ENCODE peak calls at places on chromosome 22, in seven cellular contexts. J, I, Z, H, R, A and Y are unnamed samples.

GRCh38 chr22:20566420-20567260 is 59.2 kb downstream of the MED15 start:
- DNase-seq in J (peak; percentile 85), H (no peak), I (no peak), A (peak; percentile 71), Z (peak; percentile 89), R (no peak), Y (peak; percentile 77)

GRCh38 chr22:36323182-36323854 is 64.4 kb downstream of the MYH9 start:
- DNase-seq in J (peak; percentile 81), A (no peak), I (no peak), H (peak; percentile 84), Z (no peak), R (no peak), Y (no peak)

GRCh38 chr22:46003271-46004091 is 26.5 kb upstream of the WNT7B start:
- DNase-seq in I (no peak), J (no peak), R (peak; percentile 30), A (no peak), H (no peak), Z (peak; percentile 86), Y (no peak)

GRCh38 chr22:38426628-38427027 is 28.4 kb downstream of the KCNJ4 start:
- DNase-seq in H (no peak), Z (no peak), A (no peak), I (no peak), R (no peak), J (no peak), Y (no peak)

GRCh38 chr22:23578306-23578705 is 1.8 kb downstream of the IGLL1 start:
- DNase-seq in J (no peak), I (no peak), A (no peak), Z (no peak), R (no peak), H (no peak), Y (no peak)

GRCh38 chr22:22681221-22681739 is 36.9 kb downstream of the GGTLC2 start:
- DNase-seq in A (peak; percentile 10), I (no peak), J (peak; percentile 11), Z (peak; percentile 17), H (no peak), R (no peak), Y (no peak)

GRCh38 chr22:44496844-44497217 is 1.2 kb downstream of the RTL6 start:
- DNase-seq in R (no peak), J (no peak), A (no peak), Z (no peak), H (no peak), I (no peak), Y (no peak)

GRCh38 chr22:23696326-23696851 is 5.6 kb downstream of the RGL4 start:
- DNase-seq in A (no peak), J (peak; percentile 46), I (no peak), R (peak; percentile 76), H (no peak), Z (no peak), Y (peak; percentile 90)

GRCh38 chr22:35991168-35991567 is 37.5 kb downstream of the RBFOX2 start:
- DNase-seq in H (no peak), R (no peak), J (peak; percentile 77), A (no peak), Z (no peak), I (no peak), Y (no peak)

GRCh38 chr22:31481129-31481528 is 8.5 kb downstream of the EIF4ENIF1 start:
- DNase-seq in I (no peak), R (no peak), Z (no peak), H (no peak), J (no peak), A (no peak), Y (no peak)

GRCh38 chr22:50548046-50548912 is 2.6 kb downstream of the KLHDC7B start:
- DNase-seq in H (no peak), J (no peak), I (no peak), R (peak; percentile 82), Z (no peak), A (no peak), Y (peak; percentile 63)

GRCh38 chr22:43198936-43199335 is 12.0 kb upstream of the TTLL12 start:
- DNase-seq in R (no peak), H (no peak), A (no peak), J (no peak), I (no peak), Z (no peak), Y (no peak)

GRCh38 chr22:17576475-17576874 is 13.2 kb downstream of the SLC25A18 start:
- DNase-seq in R (no peak), H (no peak), A (no peak), J (peak; percentile 99), Z (peak; percentile 99), I (peak; percentile 27), Y (no peak)

GRCh38 chr22:48097723-48098122 is 1335.3 kb downstream of the TBC1D22A start:
- DNase-seq in J (no peak), H (no peak), A (no peak), Z (no peak), I (no peak), R (no peak), Y (no peak)

GRCh38 chr22:45144928-45145327 is 18.8 kb upstream of the NUP50 start:
- DNase-seq in J (no peak), H (no peak), I (no peak), Z (no peak), A (no peak), R (no peak), Y (no peak)

GRCh38 chr22:47618180-47618579 is 855.7 kb downstream of the TBC1D22A start:
- DNase-seq in R (no peak), H (no peak), Z (no peak), J (no peak), A (no peak), I (no peak), Y (no peak)

GRCh38 chr22:26550498-26551033 is 38.3 kb upstream of the TFIP11 start:
- DNase-seq in J (peak; percentile 99), A (peak; percentile 49), Z (peak; percentile 99), R (no peak), I (no peak), H (peak; percentile 75), Y (no peak)

GRCh38 chr22:24067587-24068376 is 56.7 kb downstream of the CABIN1 start:
- DNase-seq in J (no peak), R (no peak), A (no peak), Z (no peak), I (peak; percentile 39), H (no peak), Y (no peak)

GRCh38 chr22:37363593-37363992 is 63.7 kb downstream of the ELFN2 start:
- DNase-seq in I (no peak), H (no peak), J (no peak), A (no peak), R (no peak), Z (no peak), Y (no peak)

GRCh38 chr22:42644422-42645340 is 4.3 kb upstream of the ATP5MGL start:
- DNase-seq in J (peak; percentile 36), R (no peak), Z (peak; percentile 59), A (no peak), I (no peak), H (peak; percentile 62), Y (no peak)

GRCh38 chr22:40387758-40388157 is 17.4 kb downstream of the SGSM3 start:
- DNase-seq in H (no peak), R (no peak), A (no peak), Z (no peak), J (no peak), I (no peak), Y (no peak)

GRCh38 chr22:35467788-35468187 is 67.8 kb downstream of the MCM5 start:
- DNase-seq in Z (peak; percentile 59), I (no peak), R (no peak), J (peak; percentile 32), A (no peak), H (peak; percentile 45), Y (no peak)

GRCh38 chr22:46390652-46391301 is 55.3 kb downstream of the TRMU start:
- DNase-seq in J (peak; percentile 24), A (peak; percentile 56), Z (peak; percentile 67), H (peak; percentile 42), I (no peak), R (no peak), Y (no peak)

GRCh38 chr22:27470169-27470772 is 331.3 kb downstream of the MN1 start:
- DNase-seq in Z (no peak), A (no peak), I (no peak), R (no peak), H (no peak), J (no peak), Y (no peak)